ENCODE peak calls at places on chromosomes 4 and X, in seven cellular contexts. P is OCI-M1, S is NCI-H1092, D is kidney tubule cell, G is COLO829, X is aorta, I is WTC11. K is an unnamed sample.

GRCh38 chrX:66013195-66013816 is 26.6 kb downstream of the VSIG4 start:
- DNase-seq in G (no peak), D (no peak), I (no peak), P (peak), S (no peak), X (no peak), K (peak)

GRCh38 chr4:6192245-6192644 is 8.1 kb downstream of the JAKMIP1 start:
- DNase-seq in P (no peak), X (peak), I (no peak), S (no peak), D (no peak), G (no peak), K (no peak)

GRCh38 chr4:125519376-125520171 is 204.8 kb downstream of the FAT4 start:
- DNase-seq in S (no peak), I (no peak), G (no peak), D (peak), X (no peak), P (no peak), K (no peak)

GRCh38 chrX:39854772-39855747 is 242.7 kb downstream of the BCOR start:
- DNase-seq in D (no peak), X (no peak), S (no peak), G (no peak), P (no peak), I (no peak), K (peak)

GRCh38 chr4:151553874-151554273 is 144.9 kb downstream of the FHIP1A start:
- DNase-seq in S (no peak), I (no peak), D (no peak), X (no peak), P (no peak), G (no peak), K (no peak)

GRCh38 chr4:185651137-185651677 is 115.9 kb upstream of the PDLIM3 start:
- DNase-seq in D (no peak), S (no peak), P (no peak), X (no peak), I (no peak), G (peak), K (no peak)

GRCh38 chr4:52407545-52407944 is 251.6 kb downstream of the USP46 start:
- DNase-seq in X (no peak), G (peak), I (no peak), S (no peak), D (peak), P (no peak), K (no peak)

GRCh38 chr4:125421547-125421946 is 106.8 kb downstream of the FAT4 start:
- DNase-seq in I (no peak), S (no peak), X (no peak), P (peak), G (no peak), D (no peak), K (no peak)

GRCh38 chrX:40209951-40210617 is 112.3 kb upstream of the BCOR start:
- DNase-seq in P (no peak), X (no peak), S (no peak), G (peak), D (peak), I (no peak), K (no peak)

GRCh38 chr4:102751964-102752363 is 8.8 kb downstream of the MANBA start:
- DNase-seq in I (no peak), G (no peak), S (no peak), X (no peak), P (no peak), D (no peak), K (no peak)

GRCh38 chr4:182240161-182241130 is 2.8 kb upstream of the TENM3 start:
- DNase-seq in D (peak), S (no peak), P (no peak), I (no peak), X (no peak), G (no peak), K (no peak)

GRCh38 chr4:4852591-4853362 is 6.7 kb upstream of the MSX1 start:
- DNase-seq in G (no peak), D (peak), S (no peak), I (peak), X (peak), P (no peak), K (peak)

GRCh38 chr4:123163501-123163900 is 233.1 kb upstream of the SPRY1 start:
- DNase-seq in I (no peak), G (no peak), D (no peak), X (no peak), P (no peak), S (no peak), K (peak)

GRCh38 chrX:46713672-46714487 is 45.0 kb downstream of the SLC9A7 start:
- DNase-seq in D (peak), X (no peak), P (no peak), G (no peak), S (no peak), I (no peak), K (no peak)

GRCh38 chrX:74450803-74451449 is 29.6 kb downstream of the SLC16A2 start:
- DNase-seq in G (peak), D (peak), P (peak), I (no peak), X (no peak), S (no peak), K (peak)

GRCh38 chrX:829145-829544 is 198.6 kb downstream of the SHOX start:
- DNase-seq in P (no peak), D (no peak), I (no peak), S (no peak), G (no peak), X (no peak), K (no peak)

GRCh38 chr4:48267574-48267973 is 2.1 kb downstream of the TEC start:
- DNase-seq in P (no peak), X (no peak), G (no peak), I (no peak), D (no peak), S (no peak), K (no peak)

GRCh38 chr4:94741304-94741703 is 16.5 kb upstream of the BMPR1B start:
- DNase-seq in P (peak), X (no peak), D (no peak), S (no peak), I (no peak), G (no peak), K (no peak)

GRCh38 chrX:38929966-38930421 is 128.7 kb downstream of the MID1IP1 start:
- DNase-seq in S (no peak), X (no peak), G (no peak), P (peak), D (peak), I (no peak), K (peak)

GRCh38 chr4:81196126-81196650 is 18.8 kb downstream of the PRKG2 start:
- DNase-seq in I (no peak), X (no peak), S (no peak), D (no peak), P (no peak), G (no peak), K (no peak)

GRCh38 chr4:100945789-100946188 is 401.5 kb downstream of the PPP3CA start:
- DNase-seq in S (no peak), I (no peak), D (no peak), X (no peak), G (no peak), P (no peak), K (no peak)

GRCh38 chr4:72489267-72489666 is 79.8 kb downstream of the ADAMTS3 start:
- DNase-seq in P (peak), S (no peak), X (no peak), I (no peak), G (peak), D (peak), K (no peak)

GRCh38 chrX:22585831-22586230 is 313.1 kb downstream of the CBLL2 start:
- DNase-seq in S (no peak), D (no peak), G (no peak), P (no peak), X (no peak), I (no peak), K (no peak)

GRCh38 chrX:130895299-130895698 is 7.7 kb downstream of the ENOX2 start:
- DNase-seq in D (no peak), P (peak), I (no peak), X (no peak), G (no peak), S (no peak), K (no peak)

GRCh38 chr4:581753-582361 is 5.8 kb upstream of the TMEM271 start:
- DNase-seq in X (no peak), S (no peak), G (peak), P (no peak), D (peak), I (no peak), K (no peak)

GRCh38 chr4:164442167-164442566 is 311.8 kb upstream of the SMIM31 start:
- DNase-seq in I (no peak), S (no peak), D (no peak), X (no peak), P (peak), G (no peak), K (no peak)

GRCh38 chrX:135425566-135425965 is 3.8 kb downstream of the SMIM10L2A start:
- DNase-seq in I (no peak), S (no peak), G (no peak), D (peak), P (no peak), X (no peak), K (no peak)

GRCh38 chrX:152674135-152674534 is 24.5 kb upstream of the MAGEA3 start:
- DNase-seq in X (no peak), D (no peak), I (no peak), S (no peak), G (no peak), P (no peak), K (no peak)

GRCh38 chrX:136658151-136658550 is 10.2 kb downstream of the CD40LG start:
- DNase-seq in D (no peak), S (no peak), X (no peak), G (no peak), I (no peak), P (no peak), K (no peak)

GRCh38 chr4:101950258-101950979 is 159.9 kb downstream of the BANK1 start:
- DNase-seq in P (no peak), I (no peak), X (no peak), D (no peak), G (no peak), S (no peak), K (no peak)

GRCh38 chr4:70925899-70926635 is 23.9 kb downstream of the MOB1B start:
- DNase-seq in D (peak), G (no peak), X (no peak), P (no peak), I (no peak), S (no peak), K (no peak)

GRCh38 chr4:153649572-153649991 is 34.5 kb upstream of the TLR2 start:
- DNase-seq in X (no peak), S (no peak), G (no peak), I (peak), D (peak), P (peak), K (peak)

GRCh38 chr4:149952101-149952500 is 126.1 kb upstream of the DCLK2 start:
- DNase-seq in G (no peak), I (no peak), S (no peak), X (no peak), D (no peak), P (no peak), K (no peak)

GRCh38 chrX:97401154-97401553 is 517.4 kb downstream of the RPA4 start:
- DNase-seq in I (no peak), D (peak), P (no peak), X (no peak), G (no peak), S (no peak), K (no peak)

GRCh38 chrX:25019707-25020390 is 4.1 kb upstream of the ARX start:
- DNase-seq in I (no peak), S (no peak), X (no peak), D (no peak), P (no peak), G (peak), K (peak)

GRCh38 chr4:113584407-113585150 is 177.0 kb downstream of the CAMK2D start:
- DNase-seq in X (no peak), D (peak), G (no peak), S (no peak), P (peak), I (peak), K (no peak)

GRCh38 chr4:8528713-8529112 is 51.5 kb upstream of the GPR78 start:
- DNase-seq in I (no peak), P (no peak), X (no peak), S (no peak), D (peak), G (no peak), K (no peak)

GRCh38 chrX:71579136-71579989 is 1.1 kb downstream of the GCNA start:
- DNase-seq in S (no peak), X (no peak), I (peak), P (no peak), D (no peak), G (no peak), K (no peak)